ENCODE peak calls at places on chromosome 18, in four cellular contexts. E, N, B and L are unnamed samples.

GRCh38 chr18:63162271-63163014 is 157.1 kb downstream of the BCL2 start:
- DNase-seq in E (peak), N (peak), B (no peak), L (no peak)

GRCh38 chr18:361941-362913 is 94.4 kb upstream of the THOC1 start:
- DNase-seq in E (no peak), N (peak), B (no peak), L (peak)

GRCh38 chr18:27627927-27628326 is 442.8 kb upstream of the CHST9 start:
- DNase-seq in E (no peak), N (no peak), B (no peak), L (no peak)

GRCh38 chr18:59996370-59996966 is 96.7 kb downstream of the PMAIP1 start:
- DNase-seq in E (no peak), N (peak), B (peak), L (peak)

GRCh38 chr18:62505669-62506494 is 16.9 kb upstream of the ZCCHC2 start:
- DNase-seq in E (peak), N (no peak), B (no peak), L (peak)

GRCh38 chr18:70423988-70424387 is 135.1 kb downstream of the SOCS6 start:
- DNase-seq in E (no peak), N (no peak), B (no peak), L (no peak)

GRCh38 chr18:74935411-74935810 is 273.5 kb downstream of the PTGR3 start:
- DNase-seq in E (no peak), N (no peak), B (no peak), L (no peak)

GRCh38 chr18:77033575-77033974 is 99.0 kb downstream of the MBP start:
- DNase-seq in E (no peak), N (no peak), B (no peak), L (no peak)

GRCh38 chr18:70172225-70172624 is 33.3 kb downstream of the RTTN start:
- DNase-seq in E (no peak), N (peak), B (no peak), L (peak)

DNA sequence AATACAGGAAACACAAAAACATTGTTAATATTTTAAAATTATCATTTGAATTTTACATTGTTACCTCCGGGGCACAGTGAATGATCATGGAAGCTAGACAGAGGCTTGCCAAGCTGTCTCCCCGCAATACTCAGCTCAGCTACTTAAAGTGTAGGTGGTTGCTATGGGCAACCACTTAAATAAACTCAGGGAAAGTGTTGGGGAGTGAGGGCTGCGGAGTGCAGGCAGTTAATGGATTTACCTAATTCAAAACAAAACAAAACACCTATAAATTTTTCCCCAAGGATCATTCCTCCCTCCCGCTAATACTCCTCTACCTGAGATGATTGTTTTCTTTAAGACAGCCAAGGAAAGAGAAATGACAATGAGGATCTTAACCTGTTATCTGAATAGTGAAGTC is 349.5 kb downstream of the TGIF1 start:
- DNase-seq in E (no peak), N (peak), B (no peak), L (no peak)
- TF ChIP-seq FOS in E (no peak), N (no peak), B (no peak), L (no peak)

GRCh38 chr18:55320399-55321255 is 267.4 kb downstream of the TCF4 start:
- DNase-seq in E (no peak), N (peak), B (no peak), L (peak)

GRCh38 chr18:55323051-55323994 is 264.7 kb downstream of the TCF4 start:
- DNase-seq in E (no peak), N (peak), B (no peak), L (peak)

GRCh38 chr18:55322176-55322735 is 265.7 kb downstream of the TCF4 start:
- DNase-seq in E (peak), N (peak), B (no peak), L (peak)

GRCh38 chr18:55319517-55319905 is 268.5 kb downstream of the TCF4 start:
- DNase-seq in E (no peak), N (peak), B (no peak), L (peak)

DNA sequence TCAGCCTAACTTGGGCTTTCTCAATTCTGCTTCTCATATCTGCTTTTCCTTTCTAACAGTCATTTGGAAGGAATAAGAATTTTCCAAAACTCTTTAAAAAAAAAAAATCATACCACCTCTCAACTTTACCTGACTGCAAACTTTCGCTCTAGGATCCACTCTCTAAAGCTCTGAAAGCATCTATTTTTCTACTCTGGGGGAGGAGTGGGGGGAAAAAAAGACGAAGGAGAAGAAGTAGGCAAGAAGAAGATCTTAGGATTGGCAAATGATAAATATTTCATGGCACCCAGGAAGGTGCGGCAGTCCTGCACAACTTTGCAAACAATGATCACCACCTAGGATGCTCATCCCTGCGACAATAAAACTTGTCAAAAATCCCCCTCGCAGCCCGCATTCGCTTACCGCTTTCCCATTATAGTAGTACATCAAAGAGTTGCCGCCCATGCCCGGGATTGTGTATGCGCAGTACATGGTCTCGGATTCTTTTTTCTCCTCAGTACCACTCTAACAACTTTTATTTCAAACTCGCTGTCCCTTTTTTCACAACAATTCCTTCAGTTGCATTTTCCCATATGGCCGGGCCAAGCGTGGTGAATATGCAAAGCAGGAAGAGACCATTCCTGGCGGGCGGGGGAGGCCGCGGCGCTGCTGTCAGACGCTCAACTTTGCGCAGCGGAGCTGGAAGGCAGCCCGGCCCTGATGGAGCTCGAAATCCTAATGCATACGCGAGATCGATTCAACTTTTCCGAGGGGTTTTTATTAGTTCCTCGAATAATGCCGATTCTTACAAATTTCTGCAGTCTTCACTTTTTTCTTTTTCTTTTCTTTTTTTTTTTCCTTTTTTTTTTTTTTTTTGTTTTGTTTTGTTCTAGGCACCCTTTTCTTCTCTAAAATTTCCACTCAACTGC is 266.5 kb downstream of the TCF4 start:
- DNase-seq in E (peak), N (peak), B (no peak), L (peak)
- H3K9ac ChIP-seq in E (peak), N (peak), B (no peak), L (peak)

DNA sequence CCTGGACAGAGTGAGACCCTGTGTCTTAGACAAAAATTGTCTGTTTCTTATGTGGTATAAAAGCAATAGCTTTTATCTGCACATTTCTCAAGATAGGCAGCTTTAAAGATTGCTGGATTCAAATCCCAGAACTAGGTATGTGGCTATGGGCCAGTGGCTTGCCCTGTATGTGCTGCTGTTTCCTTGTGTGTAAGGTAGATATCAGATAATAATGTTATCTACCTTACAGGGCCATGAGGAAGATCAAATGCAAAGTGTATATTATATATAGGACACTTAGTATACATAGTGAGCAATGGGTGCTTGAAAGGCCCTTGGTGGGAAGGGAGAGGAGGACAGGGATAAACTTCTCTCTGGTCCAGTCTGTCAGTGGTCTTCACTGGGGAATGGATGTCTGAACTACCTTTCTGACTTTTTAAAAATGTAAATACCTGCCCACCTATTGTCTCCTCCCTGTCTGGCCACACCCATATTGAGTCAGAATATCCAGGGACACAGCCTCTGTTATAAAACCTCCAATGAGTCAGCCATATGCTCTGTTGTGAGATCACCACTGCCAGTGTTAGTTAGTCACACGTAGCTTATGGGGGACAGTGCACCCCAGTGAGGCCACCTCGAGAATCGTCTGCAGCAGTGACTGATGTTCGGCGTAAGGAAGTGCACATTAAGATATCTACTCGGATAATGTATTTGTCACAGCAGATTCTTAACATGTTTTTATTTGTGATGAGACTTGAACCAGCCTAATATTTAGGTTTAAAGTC is 383.4 kb downstream of the PTPRM start:
- DNase-seq in E (no peak), N (peak), B (peak), L (peak)
- TF ChIP-seq FOS in E (no peak), N (peak), B (no peak), L (peak)

GRCh38 chr18:32764611-32765244 is 8.1 kb downstream of the KLHL14 start:
- DNase-seq in E (no peak), N (no peak), B (no peak), L (no peak)

GRCh38 chr18:32759768-32760167 is 13.1 kb downstream of the KLHL14 start:
- DNase-seq in E (no peak), N (no peak), B (no peak), L (no peak)

GRCh38 chr18:32761231-32761785 is 11.5 kb downstream of the KLHL14 start:
- DNase-seq in E (no peak), N (no peak), B (no peak), L (no peak)

GRCh38 chr18:32763306-32763705 is 9.5 kb downstream of the KLHL14 start:
- DNase-seq in E (no peak), N (no peak), B (no peak), L (no peak)

GRCh38 chr18:32760391-32760790 is 12.4 kb downstream of the KLHL14 start:
- DNase-seq in E (peak), N (no peak), B (no peak), L (no peak)
- H3K9ac ChIP-seq in E (no peak), N (no peak), B (no peak), L (no peak)

GRCh38 chr18:49137585-49137984 is 186.8 kb upstream of the SMAD7 start:
- DNase-seq in E (no peak), N (no peak), B (no peak), L (no peak)
- TF ChIP-seq FOS in E (no peak), N (no peak), B (no peak), L (no peak)

GRCh38 chr18:29556070-29556469 is 1379.1 kb upstream of the CDH2 start:
- DNase-seq in E (no peak), N (no peak), B (no peak), L (no peak)
- H3K9ac ChIP-seq in E (no peak), N (no peak), B (no peak), L (no peak)

DNA sequence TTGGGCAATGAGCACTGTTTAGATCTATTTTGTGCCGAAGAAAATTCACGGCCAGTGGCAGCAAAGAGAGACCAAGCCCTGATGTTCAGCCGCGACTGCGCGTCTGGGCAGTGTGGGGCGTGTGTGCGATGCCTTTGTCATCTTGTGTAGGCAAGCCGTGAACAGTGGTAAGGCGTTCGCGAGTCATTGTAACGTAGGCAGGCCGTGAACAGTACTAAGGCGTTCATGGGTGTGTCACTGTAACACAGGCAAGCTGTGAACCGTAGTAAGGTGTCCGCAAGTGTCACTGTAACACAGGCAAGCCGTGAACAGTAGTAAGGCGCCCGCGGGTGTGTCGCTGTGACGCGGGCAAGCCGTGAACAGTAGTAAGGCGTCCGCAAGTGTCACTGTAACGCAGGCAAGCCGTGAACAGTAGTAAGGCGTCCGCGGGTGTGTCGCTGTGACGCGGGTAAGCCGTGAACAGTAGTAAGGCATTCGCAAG is 99.9 kb downstream of the NFATC1 start:
- DNase-seq in E (no peak), N (no peak), B (no peak), L (no peak)
- TF ChIP-seq FOS in E (no peak), N (no peak), B (no peak), L (no peak)

DNA sequence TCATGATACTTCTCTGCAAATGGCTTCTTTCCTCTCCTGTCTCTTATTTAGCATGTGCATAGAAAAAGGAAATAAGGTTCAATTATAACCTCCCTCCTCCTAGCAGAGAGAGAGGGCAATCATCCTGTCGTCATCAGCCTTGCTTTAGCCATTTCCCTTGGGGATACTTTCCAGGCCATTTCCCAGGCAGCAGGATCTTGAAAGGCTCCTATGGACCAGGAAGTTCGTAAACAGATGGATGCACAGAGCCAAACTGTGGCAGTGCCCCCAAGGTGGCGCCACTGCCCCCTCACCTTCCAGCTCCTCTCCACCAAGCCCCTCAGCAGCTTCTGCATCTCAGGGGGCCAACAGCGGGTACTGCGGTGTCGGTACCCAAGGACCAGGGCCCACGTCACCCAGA is 157.4 kb downstream of the DTNA start:
- DNase-seq in E (no peak), N (no peak), B (no peak), L (peak)
- H3K9ac ChIP-seq in E (no peak), N (no peak), B (no peak), L (no peak)

GRCh38 chr18:11040823-11041712 is 108.3 kb downstream of the PIEZO2 start:
- DNase-seq in E (no peak), N (peak), B (peak), L (peak)
- TF ChIP-seq FOS in E (no peak), N (no peak), B (no peak), L (peak)